ENCODE peak calls at places on chromosomes 2 and 18, in seven cellular contexts. One of them, this sample, is unnamed.

GRCh38 chr2:1833046-1833445 is 88.7 kb upstream of the PXDN start:
- ATAC-seq in gastrocnemius medialis: no peak
- ATAC-seq in mucosa of descending colon: no peak
- ATAC-seq in heart right ventricle: no peak
- ATAC-seq in left lung: no peak
- ATAC-seq in heart left ventricle: no peak
- ATAC-seq in GM12878: no peak
- ATAC-seq in this sample: no peak

GRCh38 chr2:538646-539045 is 138.6 kb downstream of the TMEM18 start:
- ATAC-seq in heart right ventricle: no peak
- ATAC-seq in left lung: no peak
- ATAC-seq in heart left ventricle: no peak
- ATAC-seq in GM12878: no peak
- ATAC-seq in gastrocnemius medialis: no peak
- ATAC-seq in mucosa of descending colon: no peak
- ATAC-seq in this sample: no peak

GRCh38 chr2:40479995-40480525 is 28.2 kb upstream of the SLC8A1 start:
- ATAC-seq in gastrocnemius medialis: peak; percentile 55
- ATAC-seq in heart left ventricle: peak; percentile 42
- ATAC-seq in mucosa of descending colon: peak; percentile 26
- ATAC-seq in heart right ventricle: peak; percentile 18
- ATAC-seq in left lung: peak; percentile 64
- ATAC-seq in GM12878: no peak
- ATAC-seq in this sample: peak; percentile 22

GRCh38 chr2:75920721-75921551 is 210.2 kb upstream of the GCFC2 start:
- ATAC-seq in heart right ventricle: peak; percentile 57
- ATAC-seq in gastrocnemius medialis: no peak
- ATAC-seq in mucosa of descending colon: no peak
- ATAC-seq in heart left ventricle: peak; percentile 59
- ATAC-seq in left lung: no peak
- ATAC-seq in GM12878: no peak
- ATAC-seq in this sample: no peak

GRCh38 chr18:12001400-12001799 is 20.1 kb downstream of the IMPA2 start:
- ATAC-seq in heart left ventricle: no peak
- ATAC-seq in gastrocnemius medialis: no peak
- ATAC-seq in heart right ventricle: no peak
- ATAC-seq in left lung: no peak
- ATAC-seq in mucosa of descending colon: peak; percentile 55
- ATAC-seq in GM12878: no peak
- ATAC-seq in this sample: no peak

GRCh38 chr2:211503198-211503597 is 946.8 kb downstream of the CPS1 start:
- ATAC-seq in mucosa of descending colon: no peak
- ATAC-seq in heart left ventricle: no peak
- ATAC-seq in left lung: no peak
- ATAC-seq in gastrocnemius medialis: no peak
- ATAC-seq in heart right ventricle: no peak
- ATAC-seq in GM12878: no peak
- ATAC-seq in this sample: no peak

GRCh38 chr18:65811307-65811706 is 60.5 kb downstream of the CDH7 start:
- ATAC-seq in gastrocnemius medialis: no peak
- ATAC-seq in left lung: no peak
- ATAC-seq in heart left ventricle: no peak
- ATAC-seq in GM12878: no peak
- ATAC-seq in heart right ventricle: no peak
- ATAC-seq in mucosa of descending colon: no peak
- ATAC-seq in this sample: no peak

GRCh38 chr18:59196161-59196560 is 23.8 kb upstream of the GRP start:
- ATAC-seq in GM12878: no peak
- ATAC-seq in heart left ventricle: no peak
- ATAC-seq in mucosa of descending colon: no peak
- ATAC-seq in left lung: no peak
- ATAC-seq in gastrocnemius medialis: no peak
- ATAC-seq in heart right ventricle: no peak
- ATAC-seq in this sample: no peak

GRCh38 chr2:177241771-177242135 is 22.8 kb downstream of the NFE2L2 start:
- ATAC-seq in heart right ventricle: no peak
- ATAC-seq in heart left ventricle: no peak
- ATAC-seq in GM12878: no peak
- ATAC-seq in gastrocnemius medialis: no peak
- ATAC-seq in left lung: no peak
- ATAC-seq in mucosa of descending colon: no peak
- ATAC-seq in this sample: no peak

GRCh38 chr2:206353685-206354084 is 79.2 kb downstream of the ZDBF2 start:
- ATAC-seq in left lung: no peak
- ATAC-seq in heart right ventricle: no peak
- ATAC-seq in gastrocnemius medialis: no peak
- ATAC-seq in mucosa of descending colon: no peak
- ATAC-seq in GM12878: peak; percentile 89
- ATAC-seq in heart left ventricle: no peak
- ATAC-seq in this sample: no peak

GRCh38 chr2:136527560-136527959 is 237.8 kb upstream of the THSD7B start:
- ATAC-seq in gastrocnemius medialis: no peak
- ATAC-seq in left lung: no peak
- ATAC-seq in GM12878: peak; percentile 41
- ATAC-seq in mucosa of descending colon: no peak
- ATAC-seq in heart right ventricle: no peak
- ATAC-seq in heart left ventricle: no peak
- ATAC-seq in this sample: no peak

GRCh38 chr18:34659579-34660517 is 50.2 kb upstream of the DTNA start:
- ATAC-seq in GM12878: peak; percentile 49
- ATAC-seq in mucosa of descending colon: peak; percentile 89
- ATAC-seq in gastrocnemius medialis: peak; percentile 96
- ATAC-seq in heart right ventricle: peak; percentile 95
- ATAC-seq in left lung: peak; percentile 97
- ATAC-seq in heart left ventricle: peak; percentile 97
- ATAC-seq in this sample: peak; percentile 96

GRCh38 chr18:65326831-65327230 is 424.0 kb upstream of the CDH7 start:
- ATAC-seq in left lung: no peak
- ATAC-seq in mucosa of descending colon: no peak
- ATAC-seq in heart right ventricle: no peak
- ATAC-seq in heart left ventricle: no peak
- ATAC-seq in GM12878: no peak
- ATAC-seq in gastrocnemius medialis: no peak
- ATAC-seq in this sample: no peak

GRCh38 chr2:230904856-230905447 is 20.1 kb downstream of the GPR55 start:
- ATAC-seq in mucosa of descending colon: no peak
- ATAC-seq in heart right ventricle: no peak
- ATAC-seq in GM12878: no peak
- ATAC-seq in left lung: no peak
- ATAC-seq in heart left ventricle: no peak
- ATAC-seq in gastrocnemius medialis: no peak
- ATAC-seq in this sample: no peak
- H3K4me1 ChIP-seq in mucosa of descending colon: peaks cover 3% of the 10 kb centered on the region
- H3K4me1 ChIP-seq in heart right ventricle: peaks cover 7% of the 10 kb centered on the region
- H3K4me1 ChIP-seq in GM12878: peaks cover 14% of the 10 kb centered on the region
- H3K4me1 ChIP-seq in left lung: no peaks in the 10 kb centered on the region
- H3K4me1 ChIP-seq in heart left ventricle: peaks cover 4% of the 10 kb centered on the region
- H3K4me1 ChIP-seq in gastrocnemius medialis: no peaks in the 10 kb centered on the region
- H3K4me1 ChIP-seq in this sample: no peaks in the 10 kb centered on the region

GRCh38 chr2:219207884-219208740 is 1.5 kb downstream of the ZFAND2B start:
- ATAC-seq in heart left ventricle: no peak
- ATAC-seq in mucosa of descending colon: no peak
- ATAC-seq in GM12878: no peak
- ATAC-seq in gastrocnemius medialis: no peak
- ATAC-seq in heart right ventricle: no peak
- ATAC-seq in left lung: peak; percentile 3
- ATAC-seq in this sample: no peak
- H3K4me3 ChIP-seq in heart left ventricle: peak overlapping the region; percentile 77
- H3K4me3 ChIP-seq in mucosa of descending colon: no peak overlapping the region
- H3K4me3 ChIP-seq in GM12878: no peak overlapping the region
- H3K4me3 ChIP-seq in gastrocnemius medialis: no peak overlapping the region
- H3K4me3 ChIP-seq in heart right ventricle: no peak overlapping the region
- H3K4me3 ChIP-seq in left lung: peak overlapping the region; percentile 61
- H3K4me3 ChIP-seq in this sample: no peak overlapping the region

GRCh38 chr2:159043710-159044109 is 75.3 kb downstream of the TANC1 start:
- ATAC-seq in gastrocnemius medialis: no peak
- ATAC-seq in mucosa of descending colon: peak; percentile 46
- ATAC-seq in heart left ventricle: no peak
- ATAC-seq in heart right ventricle: no peak
- ATAC-seq in GM12878: no peak
- ATAC-seq in left lung: no peak
- ATAC-seq in this sample: no peak

GRCh38 chr2:159045545-159046454 is 77.4 kb downstream of the TANC1 start:
- ATAC-seq in mucosa of descending colon: no peak
- ATAC-seq in gastrocnemius medialis: no peak
- ATAC-seq in GM12878: no peak
- ATAC-seq in heart left ventricle: no peak
- ATAC-seq in heart right ventricle: no peak
- ATAC-seq in left lung: no peak
- ATAC-seq in this sample: no peak

GRCh38 chr2:159046966-159047365 is 78.5 kb downstream of the TANC1 start:
- ATAC-seq in left lung: peak; percentile 38
- ATAC-seq in GM12878: no peak
- ATAC-seq in mucosa of descending colon: peak; percentile 8
- ATAC-seq in heart right ventricle: peak; percentile 38
- ATAC-seq in heart left ventricle: peak; percentile 47
- ATAC-seq in gastrocnemius medialis: no peak
- ATAC-seq in this sample: no peak

GRCh38 chr2:159042115-159042850 is 73.8 kb downstream of the TANC1 start:
- ATAC-seq in gastrocnemius medialis: no peak
- ATAC-seq in heart right ventricle: no peak
- ATAC-seq in mucosa of descending colon: no peak
- ATAC-seq in left lung: peak; percentile 33
- ATAC-seq in heart left ventricle: peak; percentile 28
- ATAC-seq in GM12878: no peak
- ATAC-seq in this sample: no peak

DNA sequence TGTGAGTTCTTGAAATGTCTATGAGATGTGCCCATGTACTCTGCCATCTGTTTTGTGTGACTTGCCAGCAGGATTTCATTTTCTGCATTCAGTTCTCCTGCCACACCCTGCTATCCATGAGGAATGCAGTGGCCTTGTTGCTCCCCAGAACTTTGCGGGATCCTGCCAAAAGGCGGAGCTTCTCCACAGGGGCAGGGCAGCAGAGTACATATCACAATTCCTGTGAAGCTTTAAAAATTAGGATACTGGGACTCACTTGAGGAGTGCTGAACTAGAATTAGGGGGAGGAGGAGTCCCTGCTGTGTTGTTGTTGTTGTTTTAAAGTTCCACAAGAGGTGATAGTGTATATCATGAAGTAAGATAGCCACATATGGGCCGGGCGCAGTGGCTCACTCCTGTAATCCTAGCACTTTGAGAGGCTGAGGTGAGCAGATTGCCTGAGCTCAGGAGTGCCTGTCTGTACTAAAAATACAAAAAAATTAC is 76.4 kb downstream of the TANC1 start:
- ATAC-seq in heart right ventricle: peak; percentile 58
- ATAC-seq in gastrocnemius medialis: no peak
- ATAC-seq in heart left ventricle: peak; percentile 32
- ATAC-seq in GM12878: no peak
- ATAC-seq in mucosa of descending colon: peak; percentile 72
- ATAC-seq in left lung: peak; percentile 59
- ATAC-seq in this sample: no peak
- H3K4me1 ChIP-seq in heart right ventricle: peaks cover 74% of the 10 kb centered on the region
- H3K4me1 ChIP-seq in gastrocnemius medialis: no peaks in the 10 kb centered on the region
- H3K4me1 ChIP-seq in heart left ventricle: peaks cover 60% of the 10 kb centered on the region
- H3K4me1 ChIP-seq in GM12878: no peaks in the 10 kb centered on the region
- H3K4me1 ChIP-seq in mucosa of descending colon: peaks cover 12% of the 10 kb centered on the region
- H3K4me1 ChIP-seq in left lung: peaks cover 29% of the 10 kb centered on the region
- H3K4me1 ChIP-seq in this sample: no peaks in the 10 kb centered on the region

DNA sequence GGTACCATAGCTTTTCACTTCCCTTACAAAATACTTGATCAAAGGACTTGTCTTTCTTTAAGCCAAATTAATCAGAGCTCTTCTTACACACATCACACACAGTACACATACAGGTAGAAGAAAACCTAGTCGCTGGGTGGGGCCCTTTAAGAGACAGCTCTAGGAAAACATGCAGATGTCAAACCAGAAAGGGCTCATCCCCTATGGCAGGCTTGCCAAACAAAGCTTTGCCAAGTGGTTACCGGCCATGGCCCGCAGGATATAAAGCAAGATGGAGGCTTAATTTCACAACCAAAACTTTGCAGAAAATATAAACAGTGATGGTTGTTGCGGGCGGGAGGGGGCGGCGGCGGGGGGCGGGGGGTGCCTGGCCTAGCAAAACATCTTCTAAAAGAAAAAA is 2156.0 kb upstream of the PIK3C3 start:
- ATAC-seq in heart left ventricle: no peak
- ATAC-seq in mucosa of descending colon: peak; percentile 58
- ATAC-seq in left lung: peak; percentile 18
- ATAC-seq in GM12878: no peak
- ATAC-seq in heart right ventricle: no peak
- ATAC-seq in gastrocnemius medialis: no peak
- ATAC-seq in this sample: no peak
- H3K4me3 ChIP-seq in heart left ventricle: peak overlapping the region; percentile 53
- H3K4me3 ChIP-seq in mucosa of descending colon: no peak overlapping the region
- H3K4me3 ChIP-seq in left lung: peak overlapping the region; percentile 42
- H3K4me3 ChIP-seq in GM12878: no peak overlapping the region
- H3K4me3 ChIP-seq in heart right ventricle: no peak overlapping the region
- H3K4me3 ChIP-seq in gastrocnemius medialis: no peak overlapping the region
- H3K4me3 ChIP-seq in this sample: no peak overlapping the region

DNA sequence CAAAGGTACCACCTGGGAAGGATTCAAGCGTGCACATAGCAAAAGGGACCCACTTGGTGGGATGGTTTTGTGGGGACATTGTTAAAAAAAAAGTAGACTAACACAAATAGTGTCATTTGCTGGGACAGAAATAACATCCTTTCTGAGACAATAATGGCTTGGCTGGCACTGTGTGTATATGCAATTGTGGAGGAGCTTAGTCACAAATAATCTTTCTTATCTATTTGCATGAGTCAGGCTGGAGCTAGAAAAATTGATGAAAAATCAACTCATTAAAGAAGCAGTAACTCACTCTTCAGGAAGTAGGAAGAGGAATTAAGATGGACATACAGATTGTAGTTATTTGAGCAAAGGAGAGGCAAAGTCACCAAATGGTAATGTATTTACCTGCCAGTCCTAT is 29.5 kb upstream of the ITGB6 start:
- ATAC-seq in left lung: no peak
- ATAC-seq in heart right ventricle: no peak
- ATAC-seq in mucosa of descending colon: peak; percentile 69
- ATAC-seq in heart left ventricle: no peak
- ATAC-seq in GM12878: no peak
- ATAC-seq in gastrocnemius medialis: no peak
- ATAC-seq in this sample: no peak
- H3K4me1 ChIP-seq in left lung: peaks cover 4% of the 10 kb centered on the region
- H3K4me1 ChIP-seq in heart right ventricle: peaks cover 10% of the 10 kb centered on the region
- H3K4me1 ChIP-seq in mucosa of descending colon: no peaks in the 10 kb centered on the region
- H3K4me1 ChIP-seq in heart left ventricle: peaks cover 3% of the 10 kb centered on the region
- H3K4me1 ChIP-seq in GM12878: no peaks in the 10 kb centered on the region
- H3K4me1 ChIP-seq in gastrocnemius medialis: peaks cover 59% of the 10 kb centered on the region
- H3K4me1 ChIP-seq in this sample: no peaks in the 10 kb centered on the region

GRCh38 chr2:222290691-222291484 is 7.9 kb downstream of the PAX3 start:
- ATAC-seq in GM12878: peak; percentile 19
- ATAC-seq in heart left ventricle: no peak
- ATAC-seq in heart right ventricle: peak; percentile 18
- ATAC-seq in gastrocnemius medialis: peak; percentile 64
- ATAC-seq in left lung: no peak
- ATAC-seq in mucosa of descending colon: no peak
- ATAC-seq in this sample: no peak
- H3K4me3 ChIP-seq in GM12878: no peak overlapping the region
- H3K4me3 ChIP-seq in heart left ventricle: no peak overlapping the region
- H3K4me3 ChIP-seq in heart right ventricle: no peak overlapping the region
- H3K4me3 ChIP-seq in gastrocnemius medialis: peak overlapping the region; percentile 36
- H3K4me3 ChIP-seq in left lung: no peak overlapping the region
- H3K4me3 ChIP-seq in mucosa of descending colon: no peak overlapping the region
- H3K4me3 ChIP-seq in this sample: peak overlapping the region; percentile 33